ENCODE peak calls at places on chromosomes 11 and 22, in six cellular contexts. One of them, this sample, is unnamed.

GRCh38 chr11:59728913-59729312 is 15.3 kb upstream of the OR10V1 start:
- DNase-seq in lung microvascular endothelial cell: no peak
- DNase-seq in osteocyte: no peak
- DNase-seq in hypothalamus: no peak
- DNase-seq in right atrium auricular region: no peak
- DNase-seq in GM12865: no peak
- DNase-seq in this sample: peak; percentile 63

GRCh38 chr22:45997077-45997774 is 20.3 kb upstream of the WNT7B start:
- DNase-seq in right atrium auricular region: peak; percentile 95
- DNase-seq in GM12865: peak; percentile 56
- DNase-seq in hypothalamus: peak; percentile 54
- DNase-seq in lung microvascular endothelial cell: peak; percentile 97
- DNase-seq in osteocyte: peak; percentile 95
- DNase-seq in this sample: peak; percentile 91

GRCh38 chr11:20160425-20161229 is at the start of gene DBX1:
- DNase-seq in hypothalamus: no peak
- DNase-seq in right atrium auricular region: no peak
- DNase-seq in GM12865: no peak
- DNase-seq in osteocyte: no peak
- DNase-seq in lung microvascular endothelial cell: no peak
- DNase-seq in this sample: no peak

GRCh38 chr11:76073716-76074115 is 132.6 kb downstream of the WNT11 start:
- DNase-seq in osteocyte: no peak
- DNase-seq in GM12865: no peak
- DNase-seq in hypothalamus: no peak
- DNase-seq in right atrium auricular region: no peak
- DNase-seq in lung microvascular endothelial cell: peak; percentile 30
- DNase-seq in this sample: no peak

GRCh38 chr11:76218449-76219206 is 12.3 kb upstream of the WNT11 start:
- DNase-seq in lung microvascular endothelial cell: no peak
- DNase-seq in GM12865: no peak
- DNase-seq in osteocyte: no peak
- DNase-seq in right atrium auricular region: no peak
- DNase-seq in hypothalamus: no peak
- DNase-seq in this sample: no peak

GRCh38 chr22:30647536-30647935 is 12.0 kb downstream of the SLC35E4 start:
- DNase-seq in lung microvascular endothelial cell: no peak
- DNase-seq in GM12865: no peak
- DNase-seq in osteocyte: no peak
- DNase-seq in hypothalamus: no peak
- DNase-seq in right atrium auricular region: no peak
- DNase-seq in this sample: peak; percentile 62

GRCh38 chr22:30296851-30297250 is 7.5 kb upstream of the CASTOR1 start:
- DNase-seq in osteocyte: no peak
- DNase-seq in GM12865: no peak
- DNase-seq in hypothalamus: no peak
- DNase-seq in lung microvascular endothelial cell: no peak
- DNase-seq in right atrium auricular region: no peak
- DNase-seq in this sample: no peak

GRCh38 chr11:30935861-30936260 is 349.7 kb upstream of the MPPED2 start:
- DNase-seq in hypothalamus: no peak
- DNase-seq in right atrium auricular region: no peak
- DNase-seq in lung microvascular endothelial cell: no peak
- DNase-seq in GM12865: no peak
- DNase-seq in osteocyte: no peak
- DNase-seq in this sample: no peak

GRCh38 chr11:65545853-65546216 is 12.3 kb downstream of the LTBP3 start:
- DNase-seq in lung microvascular endothelial cell: no peak
- DNase-seq in hypothalamus: no peak
- DNase-seq in right atrium auricular region: no peak
- DNase-seq in osteocyte: no peak
- DNase-seq in GM12865: no peak
- DNase-seq in this sample: no peak

GRCh38 chr22:49960967-49961600 is 512 bp downstream of the PIM3 start:
- DNase-seq in GM12865: peak; percentile 75
- DNase-seq in lung microvascular endothelial cell: peak; percentile 71
- DNase-seq in right atrium auricular region: no peak
- DNase-seq in osteocyte: no peak
- DNase-seq in hypothalamus: no peak
- DNase-seq in this sample: peak; percentile 57

GRCh38 chr11:65861533-65862183 is 1.4 kb downstream of the MUS81 start:
- DNase-seq in right atrium auricular region: no peak
- DNase-seq in lung microvascular endothelial cell: no peak
- DNase-seq in hypothalamus: no peak
- DNase-seq in osteocyte: no peak
- DNase-seq in GM12865: peak; percentile 6
- DNase-seq in this sample: peak; percentile 8

GRCh38 chr22:19871023-19871844 is 16.6 kb upstream of the GNB1L start:
- DNase-seq in right atrium auricular region: no peak
- DNase-seq in osteocyte: no peak
- DNase-seq in GM12865: no peak
- DNase-seq in hypothalamus: no peak
- DNase-seq in lung microvascular endothelial cell: no peak
- DNase-seq in this sample: no peak

GRCh38 chr11:34594603-34595002 is 26.3 kb upstream of the EHF start:
- DNase-seq in osteocyte: no peak
- DNase-seq in lung microvascular endothelial cell: no peak
- DNase-seq in hypothalamus: no peak
- DNase-seq in right atrium auricular region: no peak
- DNase-seq in GM12865: no peak
- DNase-seq in this sample: no peak

GRCh38 chr11:64359712-64360402 is 895 bp downstream of the RPS6KA4 start:
- DNase-seq in GM12865: peak; percentile 54
- DNase-seq in lung microvascular endothelial cell: no peak
- DNase-seq in right atrium auricular region: no peak
- DNase-seq in hypothalamus: no peak
- DNase-seq in osteocyte: no peak
- DNase-seq in this sample: peak; percentile 40

GRCh38 chr11:3000032-3000961 is 8.2 kb upstream of the NAP1L4 start:
- DNase-seq in lung microvascular endothelial cell: peak; percentile 62
- DNase-seq in GM12865: no peak
- DNase-seq in right atrium auricular region: no peak
- DNase-seq in hypothalamus: peak; percentile 85
- DNase-seq in osteocyte: peak; percentile 91
- DNase-seq in this sample: no peak

GRCh38 chr11:65180877-65181568 is 705 bp upstream of the CAPN1 start:
- DNase-seq in right atrium auricular region: no peak
- DNase-seq in hypothalamus: no peak
- DNase-seq in osteocyte: peak; percentile 94
- DNase-seq in lung microvascular endothelial cell: peak; percentile 66
- DNase-seq in GM12865: peak; percentile 80
- DNase-seq in this sample: peak; percentile 87

GRCh38 chr11:10398525-10398924 is 56.5 kb upstream of the AMPD3 start:
- DNase-seq in GM12865: no peak
- DNase-seq in hypothalamus: no peak
- DNase-seq in right atrium auricular region: peak; percentile 59
- DNase-seq in lung microvascular endothelial cell: peak; percentile 34
- DNase-seq in osteocyte: peak; percentile 71
- DNase-seq in this sample: peak; percentile 67

This sample was measured in NB4.